ENCODE peak calls at places on chromosomes 11 and 22, in nine cellular contexts. X is naive thymus-derived CD4-positive, alpha-beta T cell; P is suprapubic skin; N is upper lobe of left lung; R is left ventricle myocardium inferior; T is tibial artery; Y is mesendoderm; G is HCT116; D is small intestine. U is an unnamed sample.
A peak's percentile ranks its signal among the peaks of the same experiment; 100 is the strongest.

GRCh38 chr11:119774180-119774763 is 45.3 kb upstream of the NECTIN1 start:
- DNase-seq in T (no peak), R (no peak), Y (peak; percentile 72), G (no peak), D (peak; percentile 15), X (no peak), P (no peak), N (no peak), U (no peak)

GRCh38 chr11:67495234-67496005 is 9.7 kb downstream of the PITPNM1 start:
- DNase-seq in X (no peak), T (no peak), D (no peak), P (no peak), Y (no peak), N (no peak), R (no peak), G (no peak), U (no peak)

GRCh38 chr11:46212720-46213119 is 64.7 kb upstream of the CREB3L1 start:
- DNase-seq in D (no peak), T (no peak), G (no peak), X (no peak), P (no peak), N (no peak), R (no peak), Y (no peak), U (no peak)

GRCh38 chr11:32713496-32713895 is 81.0 kb downstream of the CCDC73 start:
- DNase-seq in R (no peak), G (peak; percentile 8), P (no peak), T (no peak), D (no peak), X (no peak), N (no peak), Y (no peak), U (no peak)

GRCh38 chr11:69818243-69819108 is 740 bp downstream of the FGF3 start:
- DNase-seq in P (no peak), T (no peak), D (no peak), X (no peak), R (no peak), G (no peak), N (no peak), Y (no peak), U (no peak)

GRCh38 chr11:75762885-75763284 is 5.7 kb upstream of the DGAT2 start:
- DNase-seq in G (no peak), T (no peak), N (no peak), P (no peak), D (no peak), Y (no peak), X (no peak), R (no peak), U (no peak)

GRCh38 chr11:3186166-3186953 is 21.2 kb upstream of the OSBPL5 start:
- DNase-seq in X (no peak), G (no peak), Y (no peak), T (peak; percentile 56), R (no peak), D (no peak), P (no peak), N (no peak), U (no peak)

GRCh38 chr22:35489225-35489624 is 51.4 kb upstream of the RASD2 start:
- DNase-seq in X (no peak), N (no peak), Y (no peak), T (no peak), P (no peak), G (no peak), R (no peak), D (no peak), U (no peak)

GRCh38 chr11:67452141-67452952 is at the start of gene GPR152:
- DNase-seq in X (no peak), N (no peak), D (no peak), P (no peak), T (no peak), Y (no peak), R (no peak), G (no peak), U (no peak)

GRCh38 chr11:134052395-134052987 is 16.4 kb upstream of the JAM3 start:
- DNase-seq in R (no peak), D (peak; percentile 58), N (no peak), T (no peak), P (no peak), X (no peak), Y (no peak), G (no peak), U (no peak)

GRCh38 chr22:20632082-20632481 is 124.7 kb downstream of the MED15 start:
- DNase-seq in R (no peak), N (no peak), T (no peak), Y (no peak), P (no peak), X (no peak), D (no peak), G (no peak), U (no peak)

GRCh38 chr11:46265764-46266163 is 11.7 kb upstream of the CREB3L1 start:
- DNase-seq in R (no peak), N (no peak), Y (no peak), P (no peak), D (peak; percentile 63), T (no peak), X (no peak), G (no peak), U (no peak)

GRCh38 chr11:75275581-75275980 is 35.0 kb downstream of the TPBGL start:
- DNase-seq in R (peak; percentile 38), D (peak; percentile 55), N (peak; percentile 81), G (no peak), Y (peak; percentile 48), X (peak; percentile 74), T (peak; percentile 75), P (no peak), U (no peak)

GRCh38 chr22:30270841-30271240 is 4.2 kb upstream of the OSM start:
- DNase-seq in N (peak; percentile 90), T (peak; percentile 89), D (no peak), P (no peak), R (peak; percentile 70), X (no peak), G (no peak), Y (no peak), U (peak; percentile 80)

GRCh38 chr22:20745177-20745576 is 28.7 kb upstream of the SERPIND1 start:
- DNase-seq in R (no peak), X (no peak), Y (no peak), T (no peak), N (no peak), P (no peak), D (no peak), G (no peak), U (no peak)

GRCh38 chr11:101881586-101881985 is 33.2 kb upstream of the CEP126 start:
- DNase-seq in N (no peak), X (no peak), Y (no peak), G (no peak), T (no peak), D (no peak), R (no peak), P (no peak), U (no peak)

GRCh38 chr11:132992838-132993680 is 539.2 kb downstream of the OPCML start:
- DNase-seq in N (no peak), Y (no peak), P (no peak), D (no peak), G (no peak), R (no peak), X (no peak), T (no peak), U (no peak)
- H3K27ac ChIP-seq in N (no peak overlapping the region), Y (no peak overlapping the region), P (no peak overlapping the region), D (no peak overlapping the region), G (no peak overlapping the region), R (no peak overlapping the region), X (no peak overlapping the region), T (no peak overlapping the region), U (no peak overlapping the region)

DNA sequence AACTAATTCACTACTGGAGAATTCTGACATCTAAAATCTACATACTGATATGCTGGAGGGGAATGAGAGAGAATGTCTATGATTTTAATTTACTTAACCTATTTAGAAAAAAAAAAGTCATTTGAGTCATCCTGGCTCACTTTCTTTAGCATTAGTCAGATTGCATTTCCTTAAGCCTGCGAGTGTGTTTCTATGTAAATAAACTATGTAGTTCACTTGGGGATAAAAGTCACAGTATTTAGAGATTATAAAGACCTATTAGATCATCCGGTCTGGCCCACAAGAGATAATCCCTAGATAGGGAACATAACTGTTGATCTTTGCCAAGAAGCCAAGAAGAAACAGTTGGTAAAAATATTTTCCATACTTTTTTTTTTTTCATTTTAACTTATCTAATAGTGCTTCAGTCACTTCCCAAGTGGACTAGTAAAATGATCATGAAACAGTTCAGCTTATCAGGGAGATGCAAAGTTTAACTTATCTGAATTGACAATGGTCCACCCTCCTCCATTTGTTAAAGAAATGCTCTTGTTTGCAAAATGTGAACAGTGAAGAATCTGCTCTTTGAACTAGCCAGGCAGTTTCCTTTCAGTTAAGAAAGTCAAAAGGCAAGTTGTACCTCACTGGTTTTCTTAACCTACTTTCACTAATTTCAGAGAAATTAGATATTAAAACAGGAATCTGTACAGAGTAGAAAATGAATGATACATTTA is 21.2 kb upstream of the BLID start:
- DNase-seq in X (no peak), Y (peak; percentile 22), T (no peak), G (peak; percentile 79), P (no peak), N (no peak), R (no peak), D (no peak), U (no peak)
- H3K27ac ChIP-seq in X (no peak overlapping the region), Y (no peak overlapping the region), T (peak overlapping the region; percentile 68), G (peak overlapping the region; percentile 95), P (no peak overlapping the region), N (no peak overlapping the region), R (peak overlapping the region; percentile 37), D (no peak overlapping the region), U (no peak overlapping the region)

GRCh38 chr11:63534895-63535461 is 1.6 kb upstream of the PLAAT4 start:
- DNase-seq in Y (no peak), X (no peak), T (no peak), R (no peak), P (no peak), N (no peak), D (no peak), G (no peak), U (no peak)

GRCh38 chr11:63535734-63536133 is 874 bp upstream of the PLAAT4 start:
- DNase-seq in G (no peak), P (no peak), N (no peak), D (no peak), R (no peak), X (no peak), T (no peak), Y (no peak), U (no peak)

GRCh38 chr11:63532150-63532549 is 4.5 kb upstream of the PLAAT4 start:
- DNase-seq in D (no peak), X (no peak), Y (peak; percentile 49), N (no peak), P (no peak), R (no peak), T (no peak), G (no peak), U (no peak)

GRCh38 chr11:63532799-63533475 is 3.7 kb upstream of the PLAAT4 start:
- DNase-seq in P (no peak), G (no peak), N (no peak), T (no peak), R (no peak), Y (peak; percentile 77), X (no peak), D (no peak), U (no peak)

GRCh38 chr11:63534076-63534475 is 2.5 kb upstream of the PLAAT4 start:
- DNase-seq in Y (no peak), D (no peak), R (no peak), T (no peak), P (no peak), X (no peak), N (no peak), G (no peak), U (no peak)
- H3K27ac ChIP-seq in Y (no peak overlapping the region), D (peak overlapping the region; percentile 34), R (no peak overlapping the region), T (no peak overlapping the region), P (no peak overlapping the region), X (no peak overlapping the region), N (no peak overlapping the region), G (no peak overlapping the region), U (no peak overlapping the region)

GRCh38 chr11:107018902-107019493 is 722 bp upstream of the GUCY1A2 start:
- DNase-seq in G (no peak), P (peak; percentile 68), D (peak; percentile 3), Y (peak; percentile 91), R (peak; percentile 50), N (peak; percentile 50), T (peak; percentile 66), X (no peak), U (peak; percentile 73)
- H3K27ac ChIP-seq in G (no peak overlapping the region), P (no peak overlapping the region), D (no peak overlapping the region), Y (no peak overlapping the region), R (peak overlapping the region; percentile 81), N (peak overlapping the region; percentile 26), T (no peak overlapping the region), X (no peak overlapping the region), U (peak overlapping the region; percentile 19)

U was measured in right atrium auricular region.